ENCODE peak calls at places on chromosome 3, in eight cellular contexts. B is neuronal stem cell; S is adrenal gland; U is mesendoderm; Z is CD8-positive, alpha-beta memory T cell; K is CD4-positive, CD25-positive, alpha-beta regulatory T cell; Q is right cardiac atrium; E is psoas muscle. C is an unnamed sample.

GRCh38 chr3:197960694-197961581 is 921 bp downstream of the LMLN start:
- DNase-seq in B (no peak), S (no peak), U (no peak), Z (no peak), K (no peak), Q (no peak), E (no peak), C (no peak)

GRCh38 chr3:152257246-152258074 is 11.3 kb upstream of the MBNL1 start:
- DNase-seq in B (no peak), S (no peak), U (no peak), Z (peak; percentile 58), K (peak; percentile 71), Q (no peak), E (no peak), C (no peak)

GRCh38 chr3:113210608-113211369 is 568 bp upstream of the BOC start:
- DNase-seq in B (no peak), S (no peak), U (peak; percentile 45), Z (no peak), K (no peak), Q (peak; percentile 71), E (no peak), C (no peak)

GRCh38 chr3:110995461-110996226 is 76.0 kb upstream of the NECTIN3 start:
- DNase-seq in B (no peak), S (no peak), U (no peak), Z (no peak), K (no peak), Q (no peak), E (no peak), C (no peak)

GRCh38 chr3:15499536-15499935 is 22.0 kb downstream of the COLQ start:
- DNase-seq in B (no peak), S (peak; percentile 70), U (no peak), Z (no peak), K (no peak), Q (no peak), E (no peak), C (no peak)

GRCh38 chr3:142448424-142448823 is 587 bp upstream of the XRN1 start:
- DNase-seq in B (no peak), S (no peak), U (no peak), Z (no peak), K (no peak), Q (no peak), E (no peak), C (no peak)

GRCh38 chr3:58487140-58487886 is 4.6 kb upstream of the KCTD6 start:
- DNase-seq in B (no peak), S (peak; percentile 64), U (no peak), Z (no peak), K (no peak), Q (peak; percentile 69), E (no peak), C (peak; percentile 27)

GRCh38 chr3:12127366-12127765 is 31.3 kb downstream of the TIMP4 start:
- DNase-seq in B (no peak), S (no peak), U (no peak), Z (no peak), K (no peak), Q (no peak), E (no peak), C (no peak)

GRCh38 chr3:82002993-82003642 is 241.7 kb upstream of the GBE1 start:
- DNase-seq in B (no peak), S (no peak), U (no peak), Z (no peak), K (no peak), Q (no peak), E (no peak), C (no peak)

GRCh38 chr3:113590983-113591382 is 58.6 kb downstream of the SIDT1 start:
- DNase-seq in B (no peak), S (no peak), U (peak; percentile 15), Z (no peak), K (peak; percentile 12), Q (no peak), E (no peak), C (no peak)

GRCh38 chr3:71846189-71846588 is 61.2 kb upstream of the PROK2 start:
- DNase-seq in B (no peak), S (no peak), U (peak; percentile 50), Z (no peak), K (no peak), Q (no peak), E (no peak), C (no peak)

GRCh38 chr3:50562866-50563265 is 4.7 kb downstream of the C3orf18 start:
- DNase-seq in B (no peak), S (no peak), U (no peak), Z (no peak), K (no peak), Q (no peak), E (no peak), C (no peak)

GRCh38 chr3:14925729-14926591 is 21.4 kb upstream of the NR2C2 start:
- DNase-seq in B (peak; percentile 64), S (peak; percentile 53), U (peak; percentile 83), Z (no peak), K (peak; percentile 67), Q (no peak), E (no peak), C (no peak)

GRCh38 chr3:59753805-59754204 is 704.0 kb upstream of the CFAP20DC start:
- DNase-seq in B (no peak), S (no peak), U (no peak), Z (no peak), K (no peak), Q (no peak), E (no peak), C (no peak)

GRCh38 chr3:6216135-6216792 is 644.7 kb upstream of the GRM7 start:
- DNase-seq in B (no peak), S (no peak), U (no peak), Z (no peak), K (no peak), Q (no peak), E (no peak), C (no peak)

GRCh38 chr3:60207833-60208367 is 1043.4 kb downstream of the FHIT start:
- DNase-seq in B (no peak), S (no peak), U (no peak), Z (no peak), K (no peak), Q (no peak), E (no peak), C (no peak)

GRCh38 chr3:177905895-177906511 is 630.2 kb upstream of the KCNMB2 start:
- DNase-seq in B (no peak), S (peak; percentile 56), U (peak; percentile 77), Z (no peak), K (no peak), Q (no peak), E (no peak), C (no peak)

GRCh38 chr3:107684431-107684925 is 161.7 kb downstream of the BBX start:
- DNase-seq in B (no peak), S (no peak), U (peak; percentile 94), Z (no peak), K (peak; percentile 56), Q (no peak), E (no peak), C (no peak)

GRCh38 chr3:107679911-107680310 is 157.1 kb downstream of the BBX start:
- DNase-seq in B (no peak), S (no peak), U (no peak), Z (no peak), K (no peak), Q (no peak), E (no peak), C (no peak)

GRCh38 chr3:107681385-107681784 is 158.6 kb downstream of the BBX start:
- DNase-seq in B (no peak), S (no peak), U (no peak), Z (no peak), K (no peak), Q (no peak), E (no peak), C (no peak)

GRCh38 chr3:107683447-107683846 is 160.7 kb downstream of the BBX start:
- DNase-seq in B (no peak), S (no peak), U (no peak), Z (no peak), K (no peak), Q (no peak), E (no peak), C (no peak)

DNA sequence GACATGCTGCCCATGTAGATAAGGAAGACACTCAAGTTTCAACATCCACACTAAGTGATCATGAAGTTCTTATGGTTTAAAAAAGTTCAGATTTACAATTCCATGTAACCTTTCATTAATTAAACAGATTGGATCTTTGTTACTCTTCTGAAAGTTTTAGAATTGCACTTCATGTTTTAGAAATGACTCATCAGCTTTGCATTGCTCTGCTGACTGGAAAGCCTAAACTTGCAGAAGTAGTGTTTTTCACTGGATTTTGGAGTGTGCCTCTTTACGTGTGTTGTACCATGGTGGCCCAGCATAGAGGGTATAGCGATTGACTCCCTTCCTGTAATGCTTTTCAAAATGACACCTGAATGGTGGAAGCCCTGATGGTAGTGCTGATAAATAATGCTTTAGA is 157.9 kb downstream of the BBX start:
- DNase-seq in B (no peak), S (no peak), U (no peak), Z (no peak), K (no peak), Q (no peak), E (no peak), C (no peak)
- H3K27ac ChIP-seq in B (no peak overlapping the region), S (no peak overlapping the region), U (no peak overlapping the region), Z (no peak overlapping the region), K (no peak overlapping the region), Q (no peak overlapping the region), E (no peak overlapping the region), C (no peak overlapping the region)

GRCh38 chr3:65433480-65433879 is 605.2 kb downstream of the MAGI1 start:
- DNase-seq in B (no peak), S (no peak), U (no peak), Z (no peak), K (no peak), Q (no peak), E (no peak), C (no peak)
- H3K4me3 ChIP-seq in B (no peak overlapping the region), S (no peak overlapping the region), U (no peak overlapping the region), Z (no peak overlapping the region), K (no peak overlapping the region), Q (no peak overlapping the region), E (no peak overlapping the region), C (no peak overlapping the region)

DNA sequence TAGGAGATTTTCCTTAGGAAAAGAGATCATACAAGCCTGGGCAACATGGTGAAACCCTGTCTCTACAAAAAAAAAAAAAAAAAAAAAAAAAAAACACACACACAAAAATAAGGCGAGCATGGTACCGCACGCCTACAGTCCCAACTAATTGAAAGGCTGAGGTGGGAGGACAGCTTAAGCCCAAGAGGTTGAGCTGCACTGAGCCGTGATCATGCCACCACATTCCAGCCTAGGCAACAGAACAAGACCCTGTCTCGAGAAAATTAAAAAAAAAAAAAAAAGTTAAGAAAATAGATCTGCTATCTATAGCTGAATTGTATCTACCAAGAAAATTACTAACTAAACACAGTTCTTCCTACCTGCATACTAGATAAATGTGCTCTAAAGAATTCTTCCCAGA is 7.1 kb downstream of the MSL2 start:
- DNase-seq in B (no peak), S (no peak), U (no peak), Z (no peak), K (no peak), Q (no peak), E (no peak), C (no peak)
- H3K4me1 ChIP-seq in B (peaks cover 5% of the 10 kb centered on the region), S (peaks cover 70% of the 10 kb centered on the region), U (peaks cover 2% of the 10 kb centered on the region), Z (peaks cover 82% of the 10 kb centered on the region), K (peaks cover 84% of the 10 kb centered on the region), Q (peaks cover 23% of the 10 kb centered on the region), E (peaks cover 76% of the 10 kb centered on the region), C (peaks cover 97% of the 10 kb centered on the region)

DNA sequence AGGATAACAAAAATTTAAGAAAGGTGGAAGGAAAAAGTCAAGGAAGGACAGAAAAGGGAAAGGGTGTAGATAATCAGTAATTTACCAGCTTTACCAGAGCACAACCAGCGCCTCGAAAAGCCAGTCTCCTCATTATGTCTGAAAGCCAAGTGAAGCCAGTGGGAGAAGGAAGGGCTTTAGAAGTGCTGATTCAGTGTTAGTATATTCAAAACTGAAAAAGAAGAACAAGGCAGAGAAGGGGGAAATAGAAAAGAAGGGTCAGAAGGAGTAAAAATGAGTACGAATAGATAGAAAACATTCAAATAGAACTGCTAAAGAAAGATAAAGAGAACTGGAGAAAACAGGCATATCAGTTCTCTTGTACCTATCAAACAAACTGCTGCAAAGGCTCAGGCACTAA is 4.1 kb downstream of the PBRM1 start:
- DNase-seq in B (no peak), S (no peak), U (no peak), Z (no peak), K (no peak), Q (no peak), E (no peak), C (no peak)
- H3K27ac ChIP-seq in B (no peak overlapping the region), S (peak overlapping the region; percentile 77), U (no peak overlapping the region), Z (peak overlapping the region; percentile 45), K (no peak overlapping the region), Q (no peak overlapping the region), E (peak overlapping the region; percentile 60), C (peak overlapping the region; percentile 99)